ENCODE peak calls at places on chromosomes 7 and 10, in four cellular contexts. A, E, O and X are unnamed samples. For H3K4me1, the result is how much of the 10 kb centered on the place peaks cover.

GRCh38 chr7:99898836-99899235 is 20.5 kb downstream of the TRIM4 start:
- DNase-seq in A (no peak), E (no peak), O (no peak), X (no peak)

GRCh38 chr10:83801983-83802382 is 337.3 kb upstream of the GHITM start:
- DNase-seq in A (no peak), E (no peak), O (no peak), X (no peak)

GRCh38 chr10:14010083-14010551 is 320.6 kb downstream of the FRMD4A start:
- DNase-seq in A (no peak), E (no peak), O (no peak), X (no peak)

GRCh38 chr7:104772405-104772821 is 241.6 kb upstream of the KMT2E start:
- DNase-seq in A (no peak), E (no peak), O (no peak), X (no peak)

GRCh38 chr7:51123322-51124021 is 193.1 kb downstream of the COBL start:
- DNase-seq in A (no peak), E (peak), O (no peak), X (no peak)

GRCh38 chr7:91355680-91356435 is 91.6 kb downstream of the FZD1 start:
- DNase-seq in A (no peak), E (no peak), O (no peak), X (no peak)

GRCh38 chr10:103204353-103205255 is 11.5 kb upstream of the NT5C2 start:
- DNase-seq in A (no peak), E (peak), O (no peak), X (no peak)

GRCh38 chr10:116207690-116208089 is 65.3 kb downstream of the GFRA1 start:
- DNase-seq in A (no peak), E (no peak), O (no peak), X (no peak)

GRCh38 chr10:63591600-63592379 is 70.6 kb downstream of the REEP3 start:
- DNase-seq in A (no peak), E (no peak), O (no peak), X (no peak)

GRCh38 chr10:26983156-26983555 is 117.1 kb downstream of the ANKRD26 start:
- DNase-seq in A (no peak), E (no peak), O (no peak), X (no peak)

GRCh38 chr10:129899564-129899862 is 64.6 kb downstream of the EBF3 start:
- DNase-seq in A (no peak), E (no peak), O (no peak), X (no peak)

GRCh38 chr10:77872151-77872946 is 54.2 kb downstream of the DLG5 start:
- DNase-seq in A (peak), E (no peak), O (no peak), X (no peak)

GRCh38 chr7:112290065-112290464 is 83.6 kb downstream of the ZNF277 start:
- DNase-seq in A (no peak), E (no peak), O (no peak), X (no peak)

GRCh38 chr10:5538446-5538845 is 13.7 kb downstream of the CALML3 start:
- DNase-seq in A (peak), E (peak), O (peak), X (no peak)

GRCh38 chr7:75734586-75735047 is 4.1 kb downstream of the HIP1 start:
- DNase-seq in A (no peak), E (no peak), O (no peak), X (no peak)

GRCh38 chr7:21886396-21886795 is 59.3 kb downstream of the CDCA7L start:
- DNase-seq in A (no peak), E (no peak), O (no peak), X (no peak)

GRCh38 chr10:132412316-132413192 is 15.6 kb downstream of the PWWP2B start:
- DNase-seq in A (no peak), E (no peak), O (no peak), X (no peak)

GRCh38 chr10:132410056-132410778 is 13.2 kb downstream of the PWWP2B start:
- DNase-seq in A (no peak), E (no peak), O (no peak), X (no peak)

GRCh38 chr10:132413226-132414205 is 16.5 kb downstream of the PWWP2B start:
- DNase-seq in A (no peak), E (no peak), O (no peak), X (no peak)

GRCh38 chr10:132410779-132411532 is 14.0 kb downstream of the PWWP2B start:
- DNase-seq in A (no peak), E (no peak), O (no peak), X (no peak)

GRCh38 chr10:132411561-132412253 is 14.7 kb downstream of the PWWP2B start:
- DNase-seq in A (no peak), E (no peak), O (no peak), X (peak)
- H3K4me1 ChIP-seq in A (under half), E (under half), O (under half), X (under half)

GRCh38 chr7:44995555-44996493 is 4.2 kb upstream of the CCM2 start:
- DNase-seq in A (peak), E (no peak), O (no peak), X (no peak)
- H3K4me1 ChIP-seq in A (under half), E (under half), O (under half), X (under half)

GRCh38 chr7:80642871-80643270 is 4.4 kb downstream of the CD36 start:
- DNase-seq in A (no peak), E (no peak), O (no peak), X (no peak)

GRCh38 chr7:80643336-80643925 is 5.0 kb downstream of the CD36 start:
- DNase-seq in A (no peak), E (peak), O (no peak), X (no peak)

GRCh38 chr7:80641548-80641947 is 3.1 kb downstream of the CD36 start:
- DNase-seq in A (no peak), E (no peak), O (no peak), X (no peak)

GRCh38 chr7:80637911-80638765 is at the start of gene CD36:
- DNase-seq in A (no peak), E (no peak), O (no peak), X (no peak)

DNA sequence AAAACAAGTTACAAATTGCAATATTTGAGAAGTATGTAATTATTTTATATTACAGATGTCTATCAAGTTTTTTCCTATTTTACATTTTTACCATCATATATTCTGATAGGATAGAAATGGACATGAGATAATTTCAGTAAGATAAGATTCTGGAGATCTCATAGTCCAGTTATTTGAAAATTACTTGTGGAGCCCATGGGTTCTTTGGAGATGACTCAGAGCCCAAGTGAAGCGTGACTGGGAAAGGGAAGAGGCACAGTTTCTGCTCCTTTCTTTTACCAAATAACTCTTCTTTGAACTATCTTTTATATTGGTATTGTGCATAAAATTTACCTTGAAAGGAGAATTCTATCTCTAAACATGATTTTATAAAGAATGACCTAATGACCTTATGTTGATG is 2.4 kb downstream of the CD36 start:
- DNase-seq in A (no peak), E (no peak), O (no peak), X (no peak)
- H3K4me1 ChIP-seq in A (under half), E (under half), O (under half), X (under half)

GRCh38 chr10:110020265-110020664 is 12.5 kb downstream of the ADD3 start:
- DNase-seq in A (no peak), E (no peak), O (no peak), X (peak)

GRCh38 chr10:110017940-110018339 is 10.2 kb downstream of the ADD3 start:
- DNase-seq in A (no peak), E (no peak), O (no peak), X (no peak)

GRCh38 chr10:110016957-110017514 is 9.3 kb downstream of the ADD3 start:
- DNase-seq in A (no peak), E (no peak), O (no peak), X (no peak)

GRCh38 chr10:110013615-110014293 is 6.0 kb downstream of the ADD3 start:
- DNase-seq in A (no peak), E (peak), O (no peak), X (no peak)

DNA sequence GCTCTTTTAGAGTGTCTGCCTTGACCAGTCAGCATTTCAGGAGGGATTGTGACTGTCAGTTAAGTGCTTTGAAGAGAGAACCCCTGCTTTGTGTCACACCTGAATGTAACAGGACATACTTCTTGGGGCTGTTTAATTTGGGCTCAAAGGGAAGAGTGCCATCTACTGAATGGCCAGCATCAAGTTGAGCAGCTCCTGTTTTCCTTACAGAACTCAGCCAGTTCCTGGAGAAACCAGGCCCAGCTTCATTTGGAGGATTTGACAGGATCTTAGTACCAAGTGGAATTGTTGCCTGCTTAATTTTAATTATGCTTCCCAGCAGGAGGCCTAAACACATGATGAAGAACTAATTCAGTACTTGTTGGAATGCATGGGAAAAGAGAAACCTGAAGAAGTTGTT is 8.3 kb downstream of the ADD3 start:
- DNase-seq in A (no peak), E (no peak), O (no peak), X (peak)
- H3K4me1 ChIP-seq in A (under half), E (under half), O (under half), X (under half)

DNA sequence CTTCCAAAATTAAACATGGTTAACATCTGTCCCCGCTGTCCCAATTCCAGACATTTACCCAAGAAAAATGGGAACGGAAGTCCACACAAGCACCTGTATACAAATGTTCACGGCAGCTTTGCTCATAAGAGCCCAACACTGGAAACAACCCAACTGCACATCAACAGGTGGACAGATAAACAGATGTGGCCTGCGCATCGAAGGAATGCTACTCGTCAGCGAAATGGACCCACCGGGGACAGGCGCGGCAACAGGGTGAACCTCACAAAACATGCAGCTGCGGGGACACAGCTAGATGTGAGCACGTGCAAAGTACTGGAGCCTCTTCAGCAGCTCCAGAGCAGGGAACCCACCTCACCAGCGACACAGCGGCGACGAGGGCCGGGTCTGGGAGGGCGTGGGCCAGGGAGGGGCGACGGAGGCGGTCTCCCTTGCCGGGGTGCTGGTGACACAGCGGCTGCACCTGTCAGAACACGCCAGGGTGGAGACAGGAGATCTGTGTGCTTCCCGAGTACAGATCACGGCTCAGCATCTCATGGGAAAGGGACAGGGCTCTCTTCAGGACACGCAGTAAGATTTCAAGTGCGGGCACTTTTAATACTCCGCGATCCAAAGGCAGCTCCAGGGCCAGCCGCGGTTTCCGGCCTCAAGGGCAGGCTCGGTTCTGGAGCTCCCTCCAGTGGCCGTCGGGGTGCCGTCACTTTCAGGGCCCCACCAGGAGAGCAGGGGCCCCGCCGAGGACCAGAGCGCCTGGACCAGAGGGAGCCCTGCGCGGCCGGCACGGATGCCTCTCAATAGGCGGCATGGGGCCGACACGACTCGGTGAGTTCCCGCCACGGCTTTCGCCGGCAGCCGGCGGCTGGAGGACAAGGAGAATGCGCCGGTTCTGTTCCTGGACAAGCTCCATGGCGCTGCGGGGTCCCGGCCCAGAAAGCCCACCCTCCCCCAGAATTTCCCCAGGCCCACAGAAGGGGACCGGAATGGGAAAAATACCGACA is 21.2 kb downstream of the GPR146 start:
- DNase-seq in A (peak), E (no peak), O (peak), X (peak)
- H3K4me1 ChIP-seq in A (under half), E (under half), O (under half), X (under half)

DNA sequence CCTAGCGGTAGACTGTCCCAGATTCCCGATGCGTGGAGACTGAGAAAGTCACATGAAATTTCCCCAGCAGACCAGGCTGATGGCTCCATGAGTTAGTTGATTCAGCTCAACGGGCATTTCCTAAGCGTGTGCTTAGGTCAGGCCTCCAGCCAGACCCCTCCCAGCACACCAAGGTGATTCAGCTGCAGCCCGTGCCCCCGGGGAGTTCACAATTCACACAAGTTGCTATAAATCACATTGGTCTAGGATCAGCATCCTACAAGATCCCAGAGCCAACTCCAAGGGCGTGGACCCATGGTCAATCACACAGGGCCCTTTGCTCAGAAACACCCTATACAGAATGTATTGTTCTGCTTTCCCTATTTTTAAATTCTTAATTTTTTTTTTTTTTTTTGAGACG is 17.1 kb downstream of the CHST15 start:
- DNase-seq in A (no peak), E (no peak), O (no peak), X (peak)
- H3K4me1 ChIP-seq in A (under half), E (under half), O (under half), X (half or more)

GRCh38 chr7:106797937-106798336 is 67.1 kb upstream of the PIK3CG start:
- DNase-seq in A (no peak), E (no peak), O (no peak), X (no peak)
- H3K4me1 ChIP-seq in A (under half), E (under half), O (under half), X (under half)

DNA sequence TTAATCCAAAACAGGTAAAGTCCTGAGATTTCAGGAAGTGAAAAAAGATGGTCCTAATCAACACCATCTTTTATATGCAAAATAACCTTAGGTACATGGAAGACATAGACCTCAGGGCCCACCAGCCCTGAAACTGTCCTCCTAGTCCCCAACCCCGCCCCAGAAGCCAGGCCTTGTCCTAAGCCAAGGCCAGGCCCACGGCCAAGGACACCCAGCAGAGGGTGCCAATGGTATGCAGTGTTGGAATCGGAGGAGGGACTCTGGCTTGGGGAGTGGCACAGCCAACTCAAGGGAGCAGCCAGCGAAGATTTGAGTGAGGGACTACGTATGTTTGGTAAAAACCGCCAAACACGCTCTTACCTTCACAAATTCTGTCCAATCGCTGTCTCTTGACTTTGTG is 96.7 kb downstream of the ZRANB1 start:
- DNase-seq in A (no peak), E (no peak), O (peak), X (no peak)
- H3K4me1 ChIP-seq in A (under half), E (under half), O (under half), X (under half)

DNA sequence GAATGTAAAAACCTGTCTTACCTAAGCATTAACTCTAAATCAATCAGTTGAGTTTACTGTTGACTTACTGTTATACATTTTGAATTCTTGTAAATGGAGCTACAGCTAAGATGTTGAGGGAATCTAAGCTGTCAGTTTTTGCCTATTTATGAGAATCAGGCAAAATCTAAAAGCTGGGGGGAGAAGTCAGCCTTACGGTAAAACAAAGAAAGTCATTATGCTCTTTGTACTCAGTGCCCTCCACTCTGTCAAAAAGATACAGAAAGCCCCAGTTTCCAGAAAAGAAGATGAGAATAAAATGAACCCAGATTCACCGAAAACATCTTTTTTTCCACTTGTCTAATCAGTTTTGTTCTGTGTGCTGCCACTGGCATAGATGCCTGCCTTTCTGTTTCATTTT is 30.2 kb upstream of the KDM7A start:
- DNase-seq in A (no peak), E (no peak), O (no peak), X (no peak)
- H3K4me1 ChIP-seq in A (under half), E (under half), O (under half), X (under half)

DNA sequence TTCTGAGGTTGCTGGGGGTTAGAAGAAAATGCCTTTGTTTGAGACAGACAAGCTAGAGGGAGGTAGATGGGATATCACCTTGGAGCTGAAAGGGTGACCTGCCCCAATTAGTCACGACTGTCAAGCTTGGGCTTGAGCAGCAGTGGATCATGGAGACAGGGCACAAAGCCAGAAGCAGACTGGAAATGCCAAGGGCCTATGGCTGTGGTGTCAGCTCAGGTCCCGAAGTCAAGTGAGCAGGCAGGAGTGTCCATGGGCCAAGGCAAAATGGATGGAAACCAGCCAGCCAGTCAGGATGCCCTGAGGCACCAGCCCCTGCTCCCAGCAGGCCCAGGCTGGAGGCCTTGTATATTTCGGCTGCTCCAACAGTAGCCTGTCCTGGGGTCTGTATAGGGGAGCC is 96.9 kb upstream of the ARHGAP21 start:
- DNase-seq in A (no peak), E (peak), O (no peak), X (peak)
- H3K4me1 ChIP-seq in A (under half), E (under half), O (under half), X (under half)